ENCODE peak calls at places on chromosome 10, in eight cellular contexts. One of them, this sample, is unnamed.

GRCh38 chr10:131786756-131787605 is 113.8 kb upstream of the PPP2R2D start:
- DNase-seq in activated CD4-positive, alpha-beta memory T cell treated with anti-CD3 and anti-CD28 coated beads for 36 hours: peak; percentile 36
- DNase-seq in activated CD4-positive, alpha-beta T cell treated with anti-CD3 and anti-CD28 coated beads, Interleukin-2, amount 10 ng/mL, durations not matched to agents 7 days and 5 days: peak; percentile 43
- DNase-seq in NCI-H1436: peak; percentile 47
- DNase-seq in iPS DF 6.9: no peak
- DNase-seq in thoracic aorta: no peak
- DNase-seq in endothelial cell of umbilical vein: peak; percentile 12
- DNase-seq in H9: peak; percentile 18
- DNase-seq in this sample: peak; percentile 57

GRCh38 chr10:108684431-108684830 is 1238.9 kb downstream of the XPNPEP1 start:
- DNase-seq in activated CD4-positive, alpha-beta memory T cell treated with anti-CD3 and anti-CD28 coated beads for 36 hours: no peak
- DNase-seq in activated CD4-positive, alpha-beta T cell treated with anti-CD3 and anti-CD28 coated beads, Interleukin-2, amount 10 ng/mL, durations not matched to agents 7 days and 5 days: no peak
- DNase-seq in NCI-H1436: no peak
- DNase-seq in iPS DF 6.9: no peak
- DNase-seq in thoracic aorta: no peak
- DNase-seq in endothelial cell of umbilical vein: no peak
- DNase-seq in H9: no peak
- DNase-seq in this sample: no peak

GRCh38 chr10:122658356-122659049 is 41.1 kb downstream of the C10orf120 start:
- DNase-seq in activated CD4-positive, alpha-beta memory T cell treated with anti-CD3 and anti-CD28 coated beads for 36 hours: no peak
- DNase-seq in activated CD4-positive, alpha-beta T cell treated with anti-CD3 and anti-CD28 coated beads, Interleukin-2, amount 10 ng/mL, durations not matched to agents 7 days and 5 days: no peak
- DNase-seq in NCI-H1436: no peak
- DNase-seq in iPS DF 6.9: no peak
- DNase-seq in thoracic aorta: no peak
- DNase-seq in endothelial cell of umbilical vein: no peak
- DNase-seq in H9: no peak
- DNase-seq in this sample: no peak

GRCh38 chr10:21603721-21604120 is 69.7 kb downstream of the MLLT10 start:
- DNase-seq in activated CD4-positive, alpha-beta memory T cell treated with anti-CD3 and anti-CD28 coated beads for 36 hours: no peak
- DNase-seq in activated CD4-positive, alpha-beta T cell treated with anti-CD3 and anti-CD28 coated beads, Interleukin-2, amount 10 ng/mL, durations not matched to agents 7 days and 5 days: no peak
- DNase-seq in NCI-H1436: no peak
- DNase-seq in iPS DF 6.9: no peak
- DNase-seq in thoracic aorta: no peak
- DNase-seq in endothelial cell of umbilical vein: no peak
- DNase-seq in H9: no peak
- DNase-seq in this sample: no peak

GRCh38 chr10:88315746-88316145 is 267.4 kb downstream of the RNLS start:
- DNase-seq in activated CD4-positive, alpha-beta memory T cell treated with anti-CD3 and anti-CD28 coated beads for 36 hours: no peak
- DNase-seq in activated CD4-positive, alpha-beta T cell treated with anti-CD3 and anti-CD28 coated beads, Interleukin-2, amount 10 ng/mL, durations not matched to agents 7 days and 5 days: no peak
- DNase-seq in NCI-H1436: no peak
- DNase-seq in iPS DF 6.9: no peak
- DNase-seq in thoracic aorta: no peak
- DNase-seq in endothelial cell of umbilical vein: no peak
- DNase-seq in H9: no peak
- DNase-seq in this sample: no peak

GRCh38 chr10:74977913-74978847 is 133.3 kb upstream of the SAMD8 start:
- DNase-seq in activated CD4-positive, alpha-beta memory T cell treated with anti-CD3 and anti-CD28 coated beads for 36 hours: peak; percentile 71
- DNase-seq in activated CD4-positive, alpha-beta T cell treated with anti-CD3 and anti-CD28 coated beads, Interleukin-2, amount 10 ng/mL, durations not matched to agents 7 days and 5 days: peak; percentile 75
- DNase-seq in NCI-H1436: no peak
- DNase-seq in iPS DF 6.9: no peak
- DNase-seq in thoracic aorta: no peak
- DNase-seq in endothelial cell of umbilical vein: no peak
- DNase-seq in H9: no peak
- DNase-seq in this sample: no peak

GRCh38 chr10:133201151-133201947 is 28.7 kb upstream of the UTF1 start:
- DNase-seq in activated CD4-positive, alpha-beta memory T cell treated with anti-CD3 and anti-CD28 coated beads for 36 hours: no peak
- DNase-seq in activated CD4-positive, alpha-beta T cell treated with anti-CD3 and anti-CD28 coated beads, Interleukin-2, amount 10 ng/mL, durations not matched to agents 7 days and 5 days: no peak
- DNase-seq in NCI-H1436: no peak
- DNase-seq in iPS DF 6.9: no peak
- DNase-seq in thoracic aorta: no peak
- DNase-seq in endothelial cell of umbilical vein: no peak
- DNase-seq in H9: no peak
- DNase-seq in this sample: no peak

GRCh38 chr10:46005383-46005782 is 25.0 kb downstream of the NCOA4 start:
- DNase-seq in activated CD4-positive, alpha-beta memory T cell treated with anti-CD3 and anti-CD28 coated beads for 36 hours: no peak
- DNase-seq in activated CD4-positive, alpha-beta T cell treated with anti-CD3 and anti-CD28 coated beads, Interleukin-2, amount 10 ng/mL, durations not matched to agents 7 days and 5 days: no peak
- DNase-seq in NCI-H1436: no peak
- DNase-seq in iPS DF 6.9: no peak
- DNase-seq in thoracic aorta: no peak
- DNase-seq in endothelial cell of umbilical vein: no peak
- DNase-seq in H9: no peak
- DNase-seq in this sample: no peak

GRCh38 chr10:13961096-13961495 is 369.6 kb downstream of the FRMD4A start:
- DNase-seq in activated CD4-positive, alpha-beta memory T cell treated with anti-CD3 and anti-CD28 coated beads for 36 hours: no peak
- DNase-seq in activated CD4-positive, alpha-beta T cell treated with anti-CD3 and anti-CD28 coated beads, Interleukin-2, amount 10 ng/mL, durations not matched to agents 7 days and 5 days: no peak
- DNase-seq in NCI-H1436: no peak
- DNase-seq in iPS DF 6.9: no peak
- DNase-seq in thoracic aorta: no peak
- DNase-seq in endothelial cell of umbilical vein: peak; percentile 47
- DNase-seq in H9: no peak
- DNase-seq in this sample: no peak

GRCh38 chr10:101987136-101987535 is 68.8 kb downstream of the ARMH3 start:
- DNase-seq in activated CD4-positive, alpha-beta memory T cell treated with anti-CD3 and anti-CD28 coated beads for 36 hours: no peak
- DNase-seq in activated CD4-positive, alpha-beta T cell treated with anti-CD3 and anti-CD28 coated beads, Interleukin-2, amount 10 ng/mL, durations not matched to agents 7 days and 5 days: no peak
- DNase-seq in NCI-H1436: no peak
- DNase-seq in iPS DF 6.9: no peak
- DNase-seq in thoracic aorta: no peak
- DNase-seq in endothelial cell of umbilical vein: no peak
- DNase-seq in H9: no peak
- DNase-seq in this sample: no peak

GRCh38 chr10:68348265-68348741 is 15.6 kb upstream of the PBLD start:
- DNase-seq in activated CD4-positive, alpha-beta memory T cell treated with anti-CD3 and anti-CD28 coated beads for 36 hours: peak; percentile 58
- DNase-seq in activated CD4-positive, alpha-beta T cell treated with anti-CD3 and anti-CD28 coated beads, Interleukin-2, amount 10 ng/mL, durations not matched to agents 7 days and 5 days: peak; percentile 56
- DNase-seq in NCI-H1436: peak; percentile 14
- DNase-seq in iPS DF 6.9: peak; percentile 68
- DNase-seq in thoracic aorta: no peak
- DNase-seq in endothelial cell of umbilical vein: peak; percentile 52
- DNase-seq in H9: peak; percentile 77
- DNase-seq in this sample: peak; percentile 61

GRCh38 chr10:44962870-44963738 is 3.5 kb downstream of the RASSF4 start:
- DNase-seq in activated CD4-positive, alpha-beta memory T cell treated with anti-CD3 and anti-CD28 coated beads for 36 hours: no peak
- DNase-seq in activated CD4-positive, alpha-beta T cell treated with anti-CD3 and anti-CD28 coated beads, Interleukin-2, amount 10 ng/mL, durations not matched to agents 7 days and 5 days: no peak
- DNase-seq in NCI-H1436: no peak
- DNase-seq in iPS DF 6.9: no peak
- DNase-seq in thoracic aorta: no peak
- DNase-seq in endothelial cell of umbilical vein: no peak
- DNase-seq in H9: peak; percentile 70
- DNase-seq in this sample: no peak

GRCh38 chr10:21421016-21421415 is 104.5 kb downstream of the SKIDA1 start:
- DNase-seq in activated CD4-positive, alpha-beta memory T cell treated with anti-CD3 and anti-CD28 coated beads for 36 hours: no peak
- DNase-seq in activated CD4-positive, alpha-beta T cell treated with anti-CD3 and anti-CD28 coated beads, Interleukin-2, amount 10 ng/mL, durations not matched to agents 7 days and 5 days: no peak
- DNase-seq in NCI-H1436: no peak
- DNase-seq in iPS DF 6.9: no peak
- DNase-seq in thoracic aorta: no peak
- DNase-seq in endothelial cell of umbilical vein: no peak
- DNase-seq in H9: no peak
- DNase-seq in this sample: no peak

GRCh38 chr10:3636356-3637181 is 148.4 kb downstream of the KLF6 start:
- DNase-seq in activated CD4-positive, alpha-beta memory T cell treated with anti-CD3 and anti-CD28 coated beads for 36 hours: no peak
- DNase-seq in activated CD4-positive, alpha-beta T cell treated with anti-CD3 and anti-CD28 coated beads, Interleukin-2, amount 10 ng/mL, durations not matched to agents 7 days and 5 days: no peak
- DNase-seq in NCI-H1436: peak; percentile 15
- DNase-seq in iPS DF 6.9: no peak
- DNase-seq in thoracic aorta: no peak
- DNase-seq in endothelial cell of umbilical vein: no peak
- DNase-seq in H9: no peak
- DNase-seq in this sample: peak; percentile 47

GRCh38 chr10:94403034-94403822 is 887 bp downstream of the TBC1D12 start:
- DNase-seq in activated CD4-positive, alpha-beta memory T cell treated with anti-CD3 and anti-CD28 coated beads for 36 hours: peak; percentile 20
- DNase-seq in activated CD4-positive, alpha-beta T cell treated with anti-CD3 and anti-CD28 coated beads, Interleukin-2, amount 10 ng/mL, durations not matched to agents 7 days and 5 days: peak; percentile 8
- DNase-seq in NCI-H1436: peak; percentile 5
- DNase-seq in iPS DF 6.9: no peak
- DNase-seq in thoracic aorta: peak; percentile 7
- DNase-seq in endothelial cell of umbilical vein: peak; percentile 81
- DNase-seq in H9: peak; percentile 47
- DNase-seq in this sample: peak; percentile 59

GRCh38 chr10:32954080-32954479 is 4.0 kb downstream of the ITGB1 start:
- DNase-seq in activated CD4-positive, alpha-beta memory T cell treated with anti-CD3 and anti-CD28 coated beads for 36 hours: no peak
- DNase-seq in activated CD4-positive, alpha-beta T cell treated with anti-CD3 and anti-CD28 coated beads, Interleukin-2, amount 10 ng/mL, durations not matched to agents 7 days and 5 days: no peak
- DNase-seq in NCI-H1436: no peak
- DNase-seq in iPS DF 6.9: no peak
- DNase-seq in thoracic aorta: no peak
- DNase-seq in endothelial cell of umbilical vein: no peak
- DNase-seq in H9: no peak
- DNase-seq in this sample: no peak

This sample was measured in HT-29.